ENCODE peak calls at places on chromosomes 4 and X, in four cellular contexts. V, E, B and G are unnamed samples.

GRCh38 chr4:154569028-154569427 is 6.2 kb downstream of the FGB start:
- DNase-seq in V (no peak), E (no peak), B (no peak), G (no peak)

GRCh38 chrX:17567173-17567572 is 170.1 kb upstream of the SCML1 start:
- DNase-seq in V (no peak), E (no peak), B (no peak), G (no peak)

GRCh38 chr4:133147365-133147821 is 1.7 kb upstream of the PCDH10 start:
- DNase-seq in B (peak; percentile 55), V (no peak), E (no peak), G (peak; percentile 8)

GRCh38 chrX:151177141-151178027 is 1.0 kb downstream of the GPR50 start:
- DNase-seq in V (no peak), E (no peak), B (no peak), G (peak; percentile 48)

GRCh38 chr4:55124337-55125076 is 888 bp downstream of the KDR start:
- DNase-seq in V (no peak), E (no peak), B (no peak), G (peak; percentile 58)

GRCh38 chr4:7189066-7189465 is 3.3 kb upstream of the SORCS2 start:
- DNase-seq in V (no peak), E (no peak), B (no peak), G (no peak)

GRCh38 chr4:57639566-57640328 is 529.6 kb upstream of the IGFBP7 start:
- DNase-seq in B (no peak), V (no peak), E (no peak), G (no peak)

GRCh38 chr4:140237616-140238352 is 83.8 kb upstream of the MAML3 start:
- DNase-seq in V (no peak), E (no peak), B (peak; percentile 79), G (peak; percentile 98)

GRCh38 chrX:40107291-40108083 is 9.7 kb upstream of the BCOR start:
- DNase-seq in V (no peak), E (no peak), B (no peak), G (peak; percentile 73)

GRCh38 chr4:165720411-165721082 is 152.5 kb upstream of the TLL1 start:
- DNase-seq in B (no peak), V (no peak), E (no peak), G (no peak)

GRCh38 chrX:95903490-95903889 is 781.2 kb upstream of the DIAPH2 start:
- DNase-seq in V (no peak), E (no peak), B (no peak), G (peak; percentile 41)

GRCh38 chr4:24417206-24417605 is 167.1 kb downstream of the DHX15 start:
- DNase-seq in B (no peak), E (no peak), V (no peak), G (no peak)

GRCh38 chr4:125434136-125434535 is 119.4 kb downstream of the FAT4 start:
- DNase-seq in V (no peak), B (no peak), E (no peak), G (peak; percentile 89)

GRCh38 chrX:9466711-9467110 is 1.9 kb downstream of the TBL1X start:
- DNase-seq in V (no peak), B (no peak), E (no peak), G (no peak)

GRCh38 chr4:7150083-7150635 is 42.2 kb upstream of the SORCS2 start:
- DNase-seq in V (no peak), B (no peak), E (no peak), G (no peak)

GRCh38 chr4:7206385-7206784 is 14.0 kb downstream of the SORCS2 start:
- DNase-seq in B (peak; percentile 80), E (no peak), V (no peak), G (no peak)

GRCh38 chr4:158535130-158535614 is 13.5 kb downstream of the RXFP1 start:
- DNase-seq in E (no peak), B (no peak), V (no peak), G (peak; percentile 61)

GRCh38 chrX:48700246-48700645 is 3.7 kb downstream of the SUV39H1 start:
- DNase-seq in V (no peak), B (no peak), E (no peak), G (no peak)

GRCh38 chrX:77160301-77160700 is 286.9 kb upstream of the FGF16 start:
- DNase-seq in B (no peak), V (no peak), E (no peak), G (no peak)

GRCh38 chr4:1183985-1184773 is 11.8 kb upstream of the SPON2 start:
- DNase-seq in V (no peak), B (no peak), E (no peak), G (no peak)

GRCh38 chrX:103774070-103774642 is 2.5 kb upstream of the PLP1 start:
- DNase-seq in E (no peak), V (no peak), B (no peak), G (peak; percentile 17)

GRCh38 chr4:16524911-16525574 is 298.8 kb upstream of the TAPT1 start:
- DNase-seq in E (no peak), B (no peak), V (no peak), G (peak; percentile 93)

GRCh38 chrX:30147996-30148643 is 67.2 kb upstream of the MAGEB2 start:
- DNase-seq in E (no peak), V (no peak), B (no peak), G (no peak)

GRCh38 chr4:20984011-20984836 is 284.0 kb downstream of the PACRGL start:
- DNase-seq in B (no peak), E (no peak), V (no peak), G (peak; percentile 15)

GRCh38 chr4:37549003-37549402 is 137.2 kb downstream of the RELL1 start:
- DNase-seq in V (no peak), B (no peak), E (no peak), G (peak; percentile 95)

GRCh38 chr4:83282049-83282535 is 2.5 kb downstream of the COQ2 start:
- DNase-seq in V (no peak), B (peak; percentile 69), E (no peak), G (peak; percentile 24)

DNA sequence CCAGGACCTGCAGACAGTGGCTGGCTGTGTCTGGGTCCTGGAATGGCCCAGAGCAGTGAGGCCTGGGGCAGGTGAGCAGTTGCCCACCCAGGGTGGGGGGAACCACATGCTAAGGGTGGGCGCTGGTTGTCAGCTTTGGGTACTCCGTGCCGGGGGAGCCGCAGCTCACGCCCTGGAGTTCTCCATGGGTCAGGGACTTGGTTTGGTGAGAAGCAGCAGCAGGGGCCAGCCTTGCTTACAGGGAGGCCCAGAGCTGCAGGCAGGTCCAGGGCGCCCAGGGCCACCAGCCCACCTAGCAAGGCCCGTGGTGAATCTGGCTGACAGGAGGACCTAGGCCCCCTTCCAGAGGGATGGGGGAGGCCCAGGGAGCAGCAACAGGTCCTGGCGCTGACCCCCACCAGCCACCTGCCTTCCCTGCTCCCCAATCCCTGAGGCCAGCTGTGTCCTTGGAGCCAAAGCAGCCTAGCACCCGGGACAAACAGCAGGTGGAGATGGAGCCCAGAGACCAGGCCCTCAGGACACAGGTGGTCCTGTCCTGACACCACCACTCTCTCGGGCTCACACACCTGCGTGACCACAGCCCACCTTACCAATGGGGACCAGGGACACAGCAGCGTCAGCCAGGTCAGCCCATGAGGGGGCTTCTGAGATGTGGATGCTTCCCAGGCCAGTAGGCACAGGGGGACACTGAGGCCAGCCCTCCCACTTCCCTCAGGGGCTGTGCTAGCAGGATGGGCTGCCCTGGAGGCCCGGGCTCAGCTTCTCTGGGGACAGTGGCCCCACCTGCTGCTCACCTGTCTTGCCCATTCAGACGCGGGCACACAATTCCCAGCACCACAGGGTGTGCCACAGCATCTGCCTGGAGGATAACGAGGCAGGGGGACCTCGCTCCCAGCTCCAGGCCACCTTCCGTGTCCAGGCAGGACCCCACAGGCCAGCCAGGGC is 3.5 kb downstream of the MXD4 start:
- DNase-seq in V (peak; percentile 87), E (peak; percentile 28), B (peak; percentile 64), G (no peak)
- H3K36me3 ChIP-seq in V (peaks cover 6% of the 10 kb centered on the region), E (no peaks in the 10 kb centered on the region), B (no peaks in the 10 kb centered on the region), G (peaks cover under 1% of the 10 kb centered on the region)

GRCh38 chrX:38664285-38664684 is 102.9 kb downstream of the TSPAN7 start:
- DNase-seq in V (no peak), B (no peak), E (no peak), G (peak; percentile 64)
- TF ChIP-seq CTCF in V (peak; percentile 15), B (peak; percentile 17), E (peak; percentile 25), G (peak; percentile 33)

DNA sequence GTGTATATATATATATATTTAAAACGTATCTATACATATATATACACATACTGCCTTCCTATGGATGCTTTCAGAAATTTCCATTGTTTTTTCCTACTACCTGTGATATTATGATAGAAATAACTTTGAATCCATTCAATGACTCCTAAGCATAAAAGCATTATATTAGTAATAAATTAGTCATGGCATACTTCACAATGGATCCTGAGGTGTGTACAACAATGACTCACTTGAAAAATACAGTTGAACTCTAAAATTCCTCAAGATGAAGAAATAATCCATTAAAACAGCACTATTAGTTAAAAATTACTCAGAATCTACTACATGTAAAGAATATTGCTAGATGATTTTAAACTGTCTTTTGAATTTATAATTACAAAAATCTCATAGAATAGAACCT is 201.1 kb downstream of the STPG2 start:
- DNase-seq in V (no peak), E (no peak), B (no peak), G (no peak)
- H3K9me3 ChIP-seq in V (peaks cover 17% of the 10 kb centered on the region), E (no peaks in the 10 kb centered on the region), B (peaks cover 18% of the 10 kb centered on the region), G (no peaks in the 10 kb centered on the region)

DNA sequence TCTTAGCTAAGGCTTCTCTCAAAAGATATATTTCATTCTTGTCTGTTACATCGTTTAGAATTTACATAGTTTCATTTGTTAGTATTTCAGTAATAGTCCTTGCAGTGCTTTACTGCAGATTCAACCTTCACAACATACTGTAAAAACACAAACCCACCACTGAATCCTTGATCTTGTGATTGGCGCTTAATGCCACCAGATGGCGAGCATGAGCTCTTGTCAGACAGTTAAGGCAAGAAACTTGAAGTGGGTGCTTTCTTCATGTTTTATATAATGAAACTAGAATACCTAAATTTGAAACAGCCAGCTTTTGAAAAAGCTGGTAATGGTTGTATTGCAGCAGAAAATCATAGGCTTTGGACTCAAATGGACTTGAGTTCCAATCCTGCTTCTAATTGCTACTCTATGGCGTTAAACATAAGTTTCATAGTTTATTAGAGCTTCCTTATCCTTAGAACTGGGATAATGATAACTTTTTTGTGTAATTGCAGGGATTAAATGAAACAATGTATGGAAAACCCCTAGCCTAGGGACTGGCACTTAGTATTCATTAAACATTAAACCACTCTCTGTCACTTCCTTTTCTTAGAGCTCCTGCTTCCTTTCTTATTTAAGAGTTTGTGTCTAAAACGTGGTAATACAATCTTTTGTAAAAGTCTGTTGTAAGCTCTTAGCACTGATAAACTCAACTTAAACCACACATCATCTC is 95.1 kb downstream of the USP9X start:
- DNase-seq in E (peak; percentile 38), B (peak; percentile 74), V (no peak), G (peak; percentile 71)
- H3K36me3 ChIP-seq in E (no peaks in the 10 kb centered on the region), B (peaks cover 7% of the 10 kb centered on the region), V (no peaks in the 10 kb centered on the region), G (peaks cover 11% of the 10 kb centered on the region)